ENCODE peak calls at places on chromosome X, in nine cellular contexts. K is tibial artery, L is upper lobe of right lung, R is psoas muscle, C is neural progenitor cell, E is cardiac muscle cell, G is pancreas, P is breast epithelium, T is heart right ventricle. X is an unnamed sample.
A peak's percentile ranks its signal among the peaks of the same experiment; 100 is the strongest.

GRCh38 chrX:1487401-1487800 is 34.7 kb upstream of the ASMTL start:
- DNase-seq in K (no peak), L (no peak), R (no peak), C (no peak), E (no peak), G (no peak), P (no peak), T (no peak), X (no peak)

GRCh38 chrX:47186096-47186740 is 7.4 kb upstream of the UBA1 start:
- DNase-seq in K (no peak), L (no peak), R (no peak), C (no peak), E (no peak), G (no peak), P (no peak), T (no peak), X (no peak)

GRCh38 chrX:139559383-139560042 is 29.0 kb downstream of the F9 start:
- DNase-seq in K (no peak), L (no peak), R (no peak), C (peak; percentile 75), E (peak; percentile 69), G (no peak), P (no peak), T (peak; percentile 21), X (peak; percentile 40)

GRCh38 chrX:129540725-129541184 is 696 bp downstream of the OCRL start:
- DNase-seq in K (peak; percentile 64), L (peak; percentile 59), R (peak; percentile 15), C (no peak), E (peak; percentile 2), G (no peak), P (no peak), T (no peak), X (peak; percentile 81)

GRCh38 chrX:41621236-41621651 is 67.5 kb upstream of the GPR34 start:
- DNase-seq in K (no peak), L (no peak), R (no peak), C (peak; percentile 10), E (peak; percentile 24), G (no peak), P (no peak), T (no peak), X (peak; percentile 15)

GRCh38 chrX:101287402-101287801 is 3.7 kb downstream of the TAF7L start:
- DNase-seq in K (no peak), L (no peak), R (no peak), C (peak; percentile 46), E (peak; percentile 39), G (no peak), P (no peak), T (peak; percentile 4), X (peak; percentile 32)

GRCh38 chrX:134971926-134972325 is 18.9 kb upstream of the SMIM10 start:
- DNase-seq in K (no peak), L (no peak), R (no peak), C (no peak), E (no peak), G (no peak), P (no peak), T (no peak), X (no peak)

GRCh38 chrX:87578978-87579377 is 61.4 kb downstream of the KLHL4 start:
- DNase-seq in K (no peak), L (no peak), R (no peak), C (peak; percentile 24), E (no peak), G (no peak), P (no peak), T (no peak), X (no peak)

GRCh38 chrX:135050603-135051002 is 1.3 kb downstream of the RTL8A start:
- DNase-seq in K (no peak), L (no peak), R (no peak), C (no peak), E (no peak), G (no peak), P (no peak), T (no peak), X (no peak)

GRCh38 chrX:94600077-94600476 is 926.1 kb downstream of the FAM133A start:
- DNase-seq in K (no peak), L (no peak), R (no peak), C (no peak), E (no peak), G (no peak), P (no peak), T (no peak), X (no peak)

GRCh38 chrX:120251471-120252011 is 929 bp downstream of the ZBTB33 start:
- DNase-seq in K (peak; percentile 60), L (peak; percentile 51), R (peak; percentile 11), C (peak; percentile 30), E (peak; percentile 16), G (no peak), P (peak; percentile 25), T (peak; percentile 13), X (peak; percentile 48)

GRCh38 chrX:55907968-55908607 is 190.5 kb downstream of the RRAGB start:
- DNase-seq in K (peak; percentile 70), L (peak; percentile 80), R (peak; percentile 37), C (peak; percentile 81), E (peak; percentile 63), G (peak; percentile 50), P (peak; percentile 58), T (peak; percentile 38), X (peak; percentile 58)

GRCh38 chrX:1649623-1650022 is 34.8 kb downstream of the ASMT start:
- DNase-seq in K (no peak), L (no peak), R (no peak), C (peak; percentile 87), E (no peak), G (no peak), P (no peak), T (no peak), X (no peak)

GRCh38 chrX:101493225-101493624 is 8.0 kb downstream of the ARMCX4 start:
- DNase-seq in K (no peak), L (no peak), R (no peak), C (no peak), E (no peak), G (no peak), P (no peak), T (no peak), X (no peak)

GRCh38 chrX:85004255-85004654 is 578 bp downstream of the APOOL start:
- DNase-seq in K (no peak), L (no peak), R (no peak), C (no peak), E (no peak), G (no peak), P (no peak), T (no peak), X (peak; percentile 10)

GRCh38 chrX:43375146-43375545 is 281.0 kb upstream of the MAOA start:
- DNase-seq in K (no peak), L (no peak), R (no peak), C (no peak), E (no peak), G (no peak), P (no peak), T (no peak), X (no peak)

GRCh38 chrX:100748133-100748532 is 16.2 kb upstream of the SYTL4 start:
- DNase-seq in K (no peak), L (no peak), R (no peak), C (no peak), E (no peak), G (no peak), P (no peak), T (no peak), X (peak; percentile 1)

GRCh38 chrX:18278448-18278847 is 57.8 kb upstream of the BEND2 start:
- DNase-seq in K (no peak), L (no peak), R (no peak), C (no peak), E (no peak), G (no peak), P (no peak), T (no peak), X (peak; percentile 0)

DNA sequence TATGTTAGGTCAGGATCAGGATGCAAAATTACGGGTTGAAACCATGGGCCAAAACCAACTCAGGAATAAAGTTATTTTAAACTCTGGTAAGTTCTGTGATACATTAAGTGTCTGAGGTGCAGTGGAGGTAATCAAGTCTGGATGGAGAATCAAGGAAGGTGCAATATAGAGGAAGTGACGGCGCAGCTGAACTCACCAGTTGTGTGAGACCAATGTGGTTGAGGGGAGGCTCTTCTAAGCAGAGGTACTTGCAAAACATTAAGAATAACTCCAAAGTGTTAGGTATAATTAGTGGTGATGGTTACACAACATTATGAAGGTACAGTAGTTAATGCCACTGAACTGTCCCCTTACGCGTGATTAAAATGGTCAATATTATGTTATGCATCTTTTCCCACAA is 19.7 kb downstream of the GAB3 start:
- DNase-seq in K (no peak), L (no peak), R (no peak), C (no peak), E (no peak), G (no peak), P (no peak), T (no peak), X (peak; percentile 28)
- H3K4me1 ChIP-seq in K (peaks cover 57% of the 10 kb centered on the region), L (peaks cover 89% of the 10 kb centered on the region), R (peaks cover 58% of the 10 kb centered on the region), C (no peaks in the 10 kb centered on the region), E (no peaks in the 10 kb centered on the region), G (no peaks in the 10 kb centered on the region), P (no peaks in the 10 kb centered on the region), T (peaks cover 78% of the 10 kb centered on the region), X (no peaks in the 10 kb centered on the region)

DNA sequence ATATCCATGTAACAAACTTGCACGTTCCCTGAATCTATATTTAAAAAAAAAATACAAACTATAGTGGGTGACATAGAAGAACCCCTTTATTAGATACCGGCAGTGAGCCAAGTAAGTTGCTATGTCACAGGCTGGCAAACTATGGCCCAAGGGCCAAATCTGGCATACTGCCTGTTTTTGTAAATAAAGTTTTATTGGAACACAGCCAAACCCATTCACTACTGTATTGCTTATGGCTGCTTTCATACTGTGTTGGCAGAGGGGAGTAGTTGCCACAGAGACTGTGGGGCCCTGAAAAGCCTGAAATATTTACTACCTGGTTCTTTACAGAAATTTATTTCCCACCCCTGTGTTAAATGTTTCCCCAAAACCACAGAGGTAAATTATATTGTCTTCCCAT is 71.2 kb upstream of the EGFL6 start:
- DNase-seq in K (no peak), L (no peak), R (no peak), C (no peak), E (no peak), G (no peak), P (no peak), T (no peak), X (no peak)
- H3K27me3 ChIP-seq in K (no peaks in the 10 kb centered on the region), L (no peaks in the 10 kb centered on the region), R (no peaks in the 10 kb centered on the region), C (no peaks in the 10 kb centered on the region), E (no peaks in the 10 kb centered on the region), G (no peaks in the 10 kb centered on the region), P (peaks cover 29% of the 10 kb centered on the region), T (peaks cover 36% of the 10 kb centered on the region), X (no peaks in the 10 kb centered on the region)

GRCh38 chrX:107851215-107851614 is 25.5 kb downstream of the MID2 start:
- DNase-seq in K (no peak), L (no peak), R (no peak), C (no peak), E (no peak), G (no peak), P (no peak), T (no peak), X (no peak)
- H3K27ac ChIP-seq in K (no peak overlapping the region), L (no peak overlapping the region), R (no peak overlapping the region), C (no peak overlapping the region), E (no peak overlapping the region), G (no peak overlapping the region), P (no peak overlapping the region), T (no peak overlapping the region), X (no peak overlapping the region)

DNA sequence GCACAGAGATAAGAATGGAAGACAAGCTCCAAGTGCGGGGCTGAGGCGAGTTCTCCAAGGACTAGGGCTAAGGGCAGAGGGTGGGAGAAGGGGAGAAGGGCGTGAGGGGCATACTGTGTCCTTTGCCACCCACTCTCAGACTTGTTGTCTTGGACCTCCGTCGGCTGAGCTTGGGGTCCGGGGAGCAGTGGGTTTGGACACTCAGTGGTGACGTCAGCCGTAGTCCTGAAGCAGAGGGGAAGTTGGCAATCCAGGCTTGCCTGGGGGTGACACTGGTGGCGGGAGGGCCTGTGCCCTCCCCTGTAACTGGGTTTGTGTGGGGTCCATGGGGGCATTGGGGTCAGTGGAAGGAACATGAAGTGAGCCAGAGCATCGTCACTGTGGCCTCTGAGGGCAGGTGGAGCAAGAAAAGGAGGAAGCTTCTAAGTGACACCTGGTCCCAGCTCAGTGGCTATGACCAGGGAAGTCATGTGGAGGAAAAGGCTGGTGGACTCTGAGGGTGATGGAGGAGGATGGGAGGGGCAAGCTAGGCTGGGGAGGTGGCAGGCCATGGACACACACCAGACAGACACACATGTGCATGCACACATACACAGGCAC is 17.6 kb downstream of the CD99 start:
- DNase-seq in K (no peak), L (no peak), R (no peak), C (no peak), E (no peak), G (no peak), P (no peak), T (no peak), X (peak; percentile 5)
- H3K4me1 ChIP-seq in K (peaks cover 32% of the 10 kb centered on the region), L (peaks cover 63% of the 10 kb centered on the region), R (peaks cover 55% of the 10 kb centered on the region), C (peaks cover 16% of the 10 kb centered on the region), E (peaks cover 35% of the 10 kb centered on the region), G (no peaks in the 10 kb centered on the region), P (no peaks in the 10 kb centered on the region), T (peaks cover 62% of the 10 kb centered on the region), X (peaks cover 18% of the 10 kb centered on the region)

X was measured in small intestine.